ENCODE peak calls at places on chromosomes 13 and 19, in five cellular contexts. Q, A, V, N and Y are unnamed samples.

GRCh38 chr13:44667950-44668349 is 91.8 kb upstream of the TSC22D1 start:
- DNase-seq in A (no peak), V (peak), N (no peak), Q (peak), Y (no peak)

GRCh38 chr19:50559636-50560035 is 8.6 kb downstream of the LRRC4B start:
- DNase-seq in N (no peak), V (no peak), A (no peak), Q (no peak), Y (no peak)

GRCh38 chr13:21557995-21558394 is 46.0 kb downstream of the MICU2 start:
- DNase-seq in A (no peak), N (no peak), Q (no peak), V (no peak), Y (peak)

GRCh38 chr13:113969311-113969972 is 4.4 kb downstream of the C13orf46 start:
- DNase-seq in N (no peak), V (no peak), A (no peak), Q (no peak), Y (no peak)

GRCh38 chr19:9847087-9847671 is 12.1 kb downstream of the PIN1 start:
- DNase-seq in A (peak), N (peak), V (peak), Q (peak), Y (peak)

GRCh38 chr13:102707465-102707864 is 12.6 kb upstream of the METTL21C start:
- DNase-seq in N (no peak), Q (peak), V (peak), A (no peak), Y (no peak)

GRCh38 chr19:14361824-14362223 is 19.4 kb upstream of the ADGRE5 start:
- DNase-seq in A (no peak), Q (no peak), V (no peak), N (no peak), Y (peak)

GRCh38 chr19:40465025-40465780 is at the start of gene BLVRB:
- DNase-seq in A (no peak), N (no peak), Q (peak), V (peak), Y (peak)

GRCh38 chr19:57302020-57302465 is 18.2 kb upstream of the ZNF543 start:
- DNase-seq in Q (peak), V (peak), A (no peak), N (no peak), Y (no peak)

GRCh38 chr19:850221-850978 is 1.7 kb upstream of the ELANE start:
- DNase-seq in Q (peak), A (no peak), V (peak), N (no peak), Y (no peak)

GRCh38 chr13:41827507-41828213 is 133.2 kb downstream of the VWA8 start:
- DNase-seq in N (no peak), V (peak), Q (peak), A (no peak), Y (no peak)

GRCh38 chr13:36345438-36346221 is 564 bp downstream of the SPART start:
- DNase-seq in Q (peak), V (peak), N (peak), A (peak), Y (peak)

GRCh38 chr13:20911037-20911436 is 8.5 kb upstream of the XPO4 start:
- DNase-seq in V (no peak), N (no peak), A (no peak), Q (no peak), Y (no peak)